ENCODE peak calls at places on chromosome 17, in ten cellular contexts. J is type B pancreatic cell, Z is transverse colon, E is uterus, X is GM10248, V is B cell, O is fibroblast of pulmonary artery, R is HFFc6, L is cardiac fibroblast, W is tibial artery. P is an unnamed sample.

GRCh38 chr17:39818282-39819000 is 45.7 kb downstream of the IKZF3 start:
- DNase-seq in Z (no peak), R (no peak), L (no peak), O (no peak), V (peak), E (no peak), W (no peak), X (no peak), J (no peak), P (no peak)

GRCh38 chr17:59892849-59893616 is at the start of the genes RPS6KB1 and TUBD1:
- DNase-seq in E (peak), R (peak), Z (peak), V (peak), X (peak), O (peak), W (peak), L (peak), J (peak), P (peak)

GRCh38 chr17:22460461-22461063 is 768.2 kb downstream of the KCNJ18 start:
- DNase-seq in R (no peak), L (no peak), X (no peak), E (no peak), V (no peak), J (no peak), Z (no peak), W (no peak), O (no peak), P (no peak)

GRCh38 chr17:64020068-64020766 is at the start of gene ICAM2:
- DNase-seq in O (no peak), J (peak), V (peak), X (peak), R (no peak), L (no peak), Z (peak), E (peak), W (peak), P (no peak)

GRCh38 chr17:40530988-40531971 is 29.9 kb upstream of the TNS4 start:
- DNase-seq in V (peak), X (peak), O (no peak), Z (no peak), R (no peak), L (no peak), W (peak), E (peak), J (no peak), P (no peak)

GRCh38 chr17:51668155-51668962 is 408.0 kb downstream of the UTP18 start:
- DNase-seq in X (no peak), Z (no peak), V (no peak), E (no peak), O (no peak), R (no peak), W (no peak), J (no peak), L (no peak), P (no peak)

GRCh38 chr17:13751485-13751793 is 149.7 kb upstream of the HS3ST3A1 start:
- DNase-seq in V (no peak), L (no peak), R (no peak), W (no peak), E (no peak), Z (no peak), X (no peak), O (no peak), J (no peak), P (no peak)

GRCh38 chr17:58187675-58188074 is 4.9 kb upstream of the EPX start:
- DNase-seq in O (no peak), Z (no peak), W (no peak), L (no peak), X (no peak), E (no peak), J (no peak), V (no peak), R (no peak), P (no peak)

GRCh38 chr17:81860756-81861568 is 627 bp upstream of the P4HB start:
- DNase-seq in R (peak), X (peak), W (peak), L (peak), E (peak), J (peak), Z (peak), O (peak), V (peak), P (peak)
- TF ChIP-seq CTCF in R (no peak), X (no peak), W (peak), L (no peak), E (peak), J (no peak), Z (peak), O (peak), V (no peak), P (no peak)

GRCh38 chr17:3655766-3656165 is 12.6 kb downstream of the TAX1BP3 start:
- DNase-seq in X (no peak), L (no peak), V (no peak), R (no peak), W (no peak), J (no peak), E (no peak), O (no peak), Z (no peak), P (no peak)
- TF ChIP-seq CTCF in X (no peak), L (no peak), V (no peak), R (no peak), W (no peak), J (no peak), E (no peak), O (no peak), Z (no peak), P (no peak)

DNA sequence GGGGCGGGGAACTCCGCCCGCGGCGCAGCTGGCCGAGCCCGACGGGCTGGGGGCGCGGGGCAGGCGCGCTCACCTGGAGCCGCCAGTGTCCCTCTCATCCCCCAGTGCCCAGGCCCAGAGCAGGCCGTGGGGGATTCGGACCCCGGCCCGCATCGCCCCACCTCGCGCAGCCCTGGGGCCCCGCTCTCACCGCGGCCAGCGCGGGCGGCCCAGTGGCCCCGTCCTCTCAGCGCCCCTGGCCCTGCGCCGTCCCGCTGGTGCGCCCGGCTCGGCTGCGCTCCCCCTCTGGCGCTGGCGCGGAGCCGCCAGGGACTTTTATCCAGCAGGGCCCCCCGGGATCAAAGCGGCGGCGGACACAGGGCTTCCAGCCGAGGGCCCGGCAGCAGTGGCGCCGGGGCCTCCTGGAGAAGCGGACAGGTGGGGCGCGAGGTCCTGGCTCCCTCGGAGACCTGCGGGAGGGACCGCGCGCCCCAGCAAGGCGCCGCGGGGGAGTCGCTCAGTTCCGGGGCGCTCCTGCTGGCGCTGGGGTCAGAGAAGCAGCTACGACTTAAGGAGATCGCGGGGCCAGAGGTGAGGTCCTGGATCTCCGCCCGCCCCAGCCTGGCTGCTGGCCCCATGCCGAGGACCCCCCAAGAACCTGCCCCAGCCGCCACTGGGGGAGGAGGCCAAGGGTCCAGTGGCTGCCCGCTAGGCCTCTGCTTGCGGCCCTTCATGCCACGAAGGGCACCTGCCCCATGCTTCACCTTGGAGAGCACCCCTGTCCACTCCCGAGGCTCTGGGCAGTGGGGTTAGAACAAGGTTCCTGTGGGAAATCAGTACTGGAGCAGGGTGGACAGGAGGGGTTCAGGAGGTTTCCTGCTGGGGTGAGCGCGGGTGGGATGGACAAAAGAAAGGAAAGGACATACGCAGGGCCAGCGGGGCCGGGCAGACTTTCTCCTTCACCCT is 839 bp upstream of the NOTUM start:
- DNase-seq in V (no peak), E (no peak), J (peak), O (no peak), X (no peak), W (no peak), L (no peak), R (no peak), Z (no peak), P (no peak)
- TF ChIP-seq CTCF in V (no peak), E (no peak), J (no peak), O (no peak), X (no peak), W (no peak), L (no peak), R (no peak), Z (no peak), P (no peak)

GRCh38 chr17:79992657-79993389 is 42.8 kb downstream of the TBC1D16 start:
- DNase-seq in J (no peak), L (no peak), W (no peak), Z (no peak), X (no peak), R (no peak), V (no peak), E (no peak), O (no peak), P (no peak)

GRCh38 chr17:79991140-79991923 is 44.3 kb downstream of the TBC1D16 start:
- DNase-seq in L (peak), O (peak), E (peak), Z (peak), J (peak), X (peak), R (peak), V (peak), W (no peak), P (no peak)

GRCh38 chr17:79993390-79994221 is 42.1 kb downstream of the TBC1D16 start:
- DNase-seq in O (peak), Z (peak), E (peak), X (peak), V (peak), W (peak), J (no peak), L (peak), R (peak), P (peak)

GRCh38 chr17:79990704-79991103 is 45.0 kb downstream of the TBC1D16 start:
- DNase-seq in E (no peak), L (no peak), W (no peak), Z (no peak), R (no peak), V (no peak), X (no peak), J (no peak), O (no peak), P (no peak)

GRCh38 chr17:79991924-79992656 is 43.6 kb downstream of the TBC1D16 start:
- DNase-seq in O (no peak), V (no peak), R (no peak), J (no peak), W (no peak), E (no peak), Z (peak), L (no peak), X (no peak), P (no peak)
- TF ChIP-seq CTCF in O (no peak), V (peak), R (peak), J (peak), W (no peak), E (no peak), Z (peak), L (no peak), X (no peak), P (no peak)

DNA sequence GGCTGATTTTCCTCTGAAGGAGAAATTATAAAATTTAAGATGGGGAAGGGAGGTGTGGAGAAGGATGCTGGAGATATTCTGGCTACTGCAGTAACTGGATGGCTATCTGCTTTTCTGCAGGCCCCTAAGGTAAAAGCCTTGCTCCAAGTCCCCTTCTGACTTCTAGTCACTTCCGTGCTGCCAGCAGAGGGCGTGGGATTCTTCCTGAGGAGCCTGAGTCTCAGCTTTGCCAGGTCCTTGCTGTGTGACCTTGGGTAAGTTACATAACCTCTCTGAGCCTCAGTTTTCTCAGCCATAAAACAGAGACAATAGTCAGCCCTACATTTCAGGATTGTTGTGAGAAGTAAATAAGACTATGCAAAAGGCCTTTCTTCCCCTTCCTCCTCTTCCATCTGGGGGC is 24.3 kb upstream of the TMEM220 start:
- DNase-seq in R (no peak), W (no peak), E (no peak), J (no peak), X (peak), O (peak), V (no peak), Z (peak), L (peak), P (no peak)
- TF ChIP-seq CTCF in R (peak), W (no peak), E (no peak), J (peak), X (peak), O (peak), V (no peak), Z (no peak), L (peak), P (no peak)

GRCh38 chr17:3813171-3813570 is 12.2 kb upstream of the ITGAE start:
- DNase-seq in R (no peak), L (no peak), W (no peak), V (no peak), O (no peak), E (no peak), X (no peak), J (no peak), Z (no peak), P (no peak)

GRCh38 chr17:3814361-3814760 is 13.4 kb upstream of the ITGAE start:
- DNase-seq in O (no peak), E (no peak), R (no peak), V (no peak), J (no peak), L (no peak), Z (no peak), W (no peak), X (no peak), P (no peak)

GRCh38 chr17:3815122-3815521 is 14.1 kb upstream of the ITGAE start:
- DNase-seq in J (no peak), L (no peak), W (no peak), X (no peak), O (no peak), V (no peak), E (no peak), Z (no peak), R (no peak), P (no peak)

GRCh38 chr17:3817851-3818605 is 17.0 kb upstream of the ITGAE start:
- DNase-seq in Z (no peak), O (no peak), R (no peak), L (no peak), V (no peak), W (no peak), E (no peak), X (no peak), J (no peak), P (no peak)

GRCh38 chr17:3815925-3816324 is 14.9 kb upstream of the ITGAE start:
- DNase-seq in R (no peak), X (no peak), J (no peak), W (no peak), L (no peak), E (no peak), O (no peak), Z (no peak), V (no peak), P (no peak)
- TF ChIP-seq CTCF in R (peak), X (no peak), J (no peak), W (no peak), L (no peak), E (no peak), O (no peak), Z (no peak), V (no peak), P (no peak)

GRCh38 chr17:33109331-33110072 is 117.9 kb downstream of the SPACA3 start:
- DNase-seq in E (no peak), Z (no peak), O (no peak), L (no peak), R (no peak), V (no peak), J (no peak), W (no peak), X (no peak), P (no peak)
- TF ChIP-seq CTCF in E (no peak), Z (no peak), O (no peak), L (no peak), R (no peak), V (no peak), J (no peak), W (no peak), X (no peak), P (no peak)

DNA sequence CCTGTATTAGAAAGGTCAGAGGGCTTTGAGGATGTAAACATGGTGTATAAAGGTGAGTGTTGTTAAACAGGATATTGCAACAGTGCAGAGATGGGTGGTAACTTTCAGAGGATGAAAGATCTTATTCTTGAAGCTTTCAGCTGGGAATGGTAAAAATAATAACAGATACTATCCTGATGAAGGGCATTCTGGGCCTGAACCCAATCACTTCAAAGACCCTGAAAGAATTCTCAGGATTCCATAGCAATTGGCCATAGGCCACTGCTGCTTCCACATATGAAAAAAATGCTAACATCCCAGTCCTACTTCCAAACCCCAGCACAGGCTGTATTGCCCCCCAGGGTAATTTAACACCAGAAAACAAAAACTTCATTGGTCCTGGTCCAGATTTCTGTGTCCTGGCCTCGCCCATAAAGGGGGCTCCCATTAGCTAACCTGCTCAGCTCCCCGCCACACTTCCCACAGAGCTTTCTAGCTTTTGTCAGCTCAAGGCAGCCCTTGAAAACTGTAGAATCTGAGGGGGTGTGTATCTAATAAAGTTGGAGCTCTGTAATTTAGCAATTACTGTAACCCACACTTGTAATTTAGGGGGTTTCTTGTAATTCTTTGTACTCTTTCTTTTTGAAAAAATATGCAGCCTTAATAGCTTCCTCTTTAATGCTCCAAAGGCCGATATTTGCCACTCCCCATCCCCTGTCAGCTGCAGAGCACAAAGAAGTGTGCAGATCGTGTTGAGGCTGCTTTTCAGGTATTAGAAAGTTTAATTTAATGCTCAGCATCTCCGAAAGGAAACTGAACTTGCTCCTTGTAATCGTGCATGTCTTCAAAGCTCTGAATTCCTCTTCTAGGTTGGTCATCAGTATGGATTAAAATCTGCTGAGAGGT is 371.5 kb downstream of the SEC14L1 start:
- DNase-seq in J (no peak), E (no peak), R (no peak), Z (no peak), W (no peak), V (no peak), O (no peak), L (no peak), X (no peak), P (no peak)
- TF ChIP-seq CTCF in J (no peak), E (no peak), R (no peak), Z (no peak), W (no peak), V (no peak), O (no peak), L (no peak), X (no peak), P (no peak)

GRCh38 chr17:9292563-9292941 is 271.2 kb downstream of the NTN1 start:
- DNase-seq in Z (no peak), J (no peak), L (no peak), E (peak), X (no peak), R (no peak), O (no peak), V (no peak), W (peak), P (no peak)
- TF ChIP-seq CTCF in Z (no peak), J (no peak), L (no peak), E (no peak), X (no peak), R (no peak), O (no peak), V (peak), W (no peak), P (no peak)

GRCh38 chr17:33292184-33292980 is 713 bp downstream of the ASIC2 start:
- DNase-seq in O (peak), V (no peak), E (no peak), X (peak), Z (peak), L (peak), R (no peak), J (no peak), W (no peak), P (no peak)

GRCh38 chr17:33292981-33293867 is at the start of gene ASIC2:
- DNase-seq in J (no peak), O (no peak), V (no peak), Z (peak), W (no peak), R (no peak), X (no peak), L (peak), E (no peak), P (no peak)

GRCh38 chr17:33288954-33289353 is 4.1 kb downstream of the ASIC2 start:
- DNase-seq in R (no peak), V (no peak), W (no peak), X (no peak), O (no peak), J (no peak), L (no peak), E (no peak), Z (no peak), P (no peak)

GRCh38 chr17:33290156-33290697 is 2.9 kb downstream of the ASIC2 start:
- DNase-seq in Z (no peak), W (no peak), R (no peak), O (no peak), X (no peak), V (no peak), L (no peak), J (no peak), E (no peak), P (no peak)

GRCh38 chr17:33291248-33292183 is 1.6 kb downstream of the ASIC2 start:
- DNase-seq in V (no peak), E (no peak), R (no peak), L (peak), Z (peak), X (no peak), J (peak), W (no peak), O (peak), P (no peak)
- TF ChIP-seq CTCF in V (no peak), E (peak), R (no peak), L (no peak), Z (no peak), X (no peak), J (peak), W (no peak), O (no peak), P (no peak)

P was measured in omental fat pad.